ENCODE peak calls at places on chromosomes 7 and 10, in seven cellular contexts. One of them, this sample, is unnamed.

GRCh38 chr10:1360011-1360580 is 303.9 kb downstream of the WDR37 start:
- DNase-seq in thoracic aorta: no peak
- DNase-seq in spleen: no peak
- DNase-seq in body of pancreas: no peak
- DNase-seq in RWPE1: no peak
- DNase-seq in right lobe of liver: no peak
- DNase-seq in suprapubic skin: peak
- DNase-seq in this sample: no peak

GRCh38 chr10:130809181-130809580 is 502.3 kb downstream of the TCERG1L start:
- DNase-seq in thoracic aorta: no peak
- DNase-seq in spleen: no peak
- DNase-seq in body of pancreas: no peak
- DNase-seq in RWPE1: no peak
- DNase-seq in right lobe of liver: no peak
- DNase-seq in suprapubic skin: peak
- DNase-seq in this sample: no peak

GRCh38 chr10:24344279-24344678 is 135.3 kb downstream of the KIAA1217 start:
- DNase-seq in thoracic aorta: no peak
- DNase-seq in spleen: no peak
- DNase-seq in body of pancreas: peak
- DNase-seq in RWPE1: peak
- DNase-seq in right lobe of liver: no peak
- DNase-seq in suprapubic skin: no peak
- DNase-seq in this sample: peak

GRCh38 chr7:23490357-23491131 is 20.3 kb upstream of the IGF2BP3 start:
- DNase-seq in thoracic aorta: no peak
- DNase-seq in spleen: peak
- DNase-seq in body of pancreas: peak
- DNase-seq in RWPE1: no peak
- DNase-seq in right lobe of liver: peak
- DNase-seq in suprapubic skin: no peak
- DNase-seq in this sample: no peak

GRCh38 chr7:7395785-7396184 is 139.9 kb downstream of the COL28A1 start:
- DNase-seq in thoracic aorta: no peak
- DNase-seq in spleen: no peak
- DNase-seq in body of pancreas: no peak
- DNase-seq in RWPE1: no peak
- DNase-seq in right lobe of liver: no peak
- DNase-seq in suprapubic skin: no peak
- DNase-seq in this sample: no peak

GRCh38 chr7:39987641-39988347 is 37.7 kb downstream of the CDK13 start:
- DNase-seq in thoracic aorta: no peak
- DNase-seq in spleen: no peak
- DNase-seq in body of pancreas: no peak
- DNase-seq in RWPE1: no peak
- DNase-seq in right lobe of liver: no peak
- DNase-seq in suprapubic skin: no peak
- DNase-seq in this sample: no peak

GRCh38 chr10:22437620-22438588 is 92.6 kb downstream of the SPAG6 start:
- DNase-seq in thoracic aorta: no peak
- DNase-seq in spleen: no peak
- DNase-seq in body of pancreas: no peak
- DNase-seq in RWPE1: peak
- DNase-seq in right lobe of liver: no peak
- DNase-seq in suprapubic skin: no peak
- DNase-seq in this sample: no peak

GRCh38 chr10:110326351-110327032 is 21.8 kb upstream of the SMNDC1 start:
- DNase-seq in thoracic aorta: no peak
- DNase-seq in spleen: no peak
- DNase-seq in body of pancreas: no peak
- DNase-seq in RWPE1: no peak
- DNase-seq in right lobe of liver: no peak
- DNase-seq in suprapubic skin: no peak
- DNase-seq in this sample: peak

GRCh38 chr10:73992899-73993788 is 4.8 kb upstream of the VCL start:
- DNase-seq in thoracic aorta: no peak
- DNase-seq in spleen: no peak
- DNase-seq in body of pancreas: no peak
- DNase-seq in RWPE1: no peak
- DNase-seq in right lobe of liver: no peak
- DNase-seq in suprapubic skin: no peak
- DNase-seq in this sample: peak

GRCh38 chr10:60032723-60033122 is 126.4 kb upstream of the CCDC6 start:
- DNase-seq in thoracic aorta: peak
- DNase-seq in spleen: no peak
- DNase-seq in body of pancreas: peak
- DNase-seq in RWPE1: peak
- DNase-seq in right lobe of liver: no peak
- DNase-seq in suprapubic skin: no peak
- DNase-seq in this sample: peak

GRCh38 chr10:1581189-1581588 is 156.1 kb downstream of the ADARB2 start:
- DNase-seq in thoracic aorta: no peak
- DNase-seq in spleen: no peak
- DNase-seq in body of pancreas: no peak
- DNase-seq in RWPE1: no peak
- DNase-seq in right lobe of liver: no peak
- DNase-seq in suprapubic skin: no peak
- DNase-seq in this sample: no peak

GRCh38 chr7:100475549-100475948 is 3.5 kb downstream of the TSC22D4 start:
- DNase-seq in thoracic aorta: no peak
- DNase-seq in spleen: peak
- DNase-seq in body of pancreas: no peak
- DNase-seq in RWPE1: no peak
- DNase-seq in right lobe of liver: no peak
- DNase-seq in suprapubic skin: no peak
- DNase-seq in this sample: no peak

GRCh38 chr7:2510909-2511768 is 8.4 kb upstream of the LFNG start:
- DNase-seq in thoracic aorta: no peak
- DNase-seq in spleen: peak
- DNase-seq in body of pancreas: peak
- DNase-seq in RWPE1: no peak
- DNase-seq in right lobe of liver: no peak
- DNase-seq in suprapubic skin: no peak
- DNase-seq in this sample: no peak

GRCh38 chr7:116218747-116219146 is 8.4 kb downstream of the TES start:
- DNase-seq in thoracic aorta: no peak
- DNase-seq in spleen: no peak
- DNase-seq in body of pancreas: no peak
- DNase-seq in RWPE1: no peak
- DNase-seq in right lobe of liver: no peak
- DNase-seq in suprapubic skin: no peak
- DNase-seq in this sample: no peak

GRCh38 chr10:14211617-14212016 is 119.1 kb downstream of the FRMD4A start:
- DNase-seq in thoracic aorta: no peak
- DNase-seq in spleen: no peak
- DNase-seq in body of pancreas: no peak
- DNase-seq in RWPE1: no peak
- DNase-seq in right lobe of liver: no peak
- DNase-seq in suprapubic skin: no peak
- DNase-seq in this sample: no peak

GRCh38 chr10:77643795-77644468 is 6.3 kb upstream of the KCNMA1 start:
- DNase-seq in thoracic aorta: no peak
- DNase-seq in spleen: no peak
- DNase-seq in body of pancreas: peak
- DNase-seq in RWPE1: peak
- DNase-seq in right lobe of liver: no peak
- DNase-seq in suprapubic skin: no peak
- DNase-seq in this sample: peak

GRCh38 chr7:106033735-106034134 is 70.7 kb downstream of the CDHR3 start:
- DNase-seq in thoracic aorta: no peak
- DNase-seq in spleen: no peak
- DNase-seq in body of pancreas: no peak
- DNase-seq in RWPE1: no peak
- DNase-seq in right lobe of liver: no peak
- DNase-seq in suprapubic skin: no peak
- DNase-seq in this sample: no peak

GRCh38 chr7:42672339-42672990 is 239.4 kb downstream of the C7orf25 start:
- DNase-seq in thoracic aorta: no peak
- DNase-seq in spleen: no peak
- DNase-seq in body of pancreas: no peak
- DNase-seq in RWPE1: no peak
- DNase-seq in right lobe of liver: no peak
- DNase-seq in suprapubic skin: no peak
- DNase-seq in this sample: peak

GRCh38 chr7:104299323-104299722 is 29.1 kb upstream of the LHFPL3 start:
- DNase-seq in thoracic aorta: no peak
- DNase-seq in spleen: no peak
- DNase-seq in body of pancreas: no peak
- DNase-seq in RWPE1: no peak
- DNase-seq in right lobe of liver: no peak
- DNase-seq in suprapubic skin: no peak
- DNase-seq in this sample: no peak

GRCh38 chr7:107503667-107504066 is 33.8 kb downstream of the GPR22 start:
- DNase-seq in thoracic aorta: no peak
- DNase-seq in spleen: no peak
- DNase-seq in body of pancreas: no peak
- DNase-seq in RWPE1: no peak
- DNase-seq in right lobe of liver: no peak
- DNase-seq in suprapubic skin: no peak
- DNase-seq in this sample: no peak

GRCh38 chr10:127094984-127095383 is 101.4 kb downstream of the INSYN2A start:
- DNase-seq in thoracic aorta: no peak
- DNase-seq in spleen: no peak
- DNase-seq in body of pancreas: no peak
- DNase-seq in RWPE1: no peak
- DNase-seq in right lobe of liver: no peak
- DNase-seq in suprapubic skin: no peak
- DNase-seq in this sample: no peak

GRCh38 chr7:117597755-117598154 is 117.9 kb downstream of the CFTR start:
- DNase-seq in thoracic aorta: no peak
- DNase-seq in spleen: no peak
- DNase-seq in body of pancreas: no peak
- DNase-seq in RWPE1: no peak
- DNase-seq in right lobe of liver: no peak
- DNase-seq in suprapubic skin: no peak
- DNase-seq in this sample: no peak

GRCh38 chr10:29067161-29067560 is 221.7 kb upstream of the LYZL1 start:
- DNase-seq in thoracic aorta: no peak
- DNase-seq in spleen: no peak
- DNase-seq in body of pancreas: no peak
- DNase-seq in RWPE1: peak
- DNase-seq in right lobe of liver: no peak
- DNase-seq in suprapubic skin: no peak
- DNase-seq in this sample: peak

GRCh38 chr7:157782041-157782440 is 445.2 kb downstream of the DNAJB6 start:
- DNase-seq in thoracic aorta: no peak
- DNase-seq in spleen: no peak
- DNase-seq in body of pancreas: no peak
- DNase-seq in RWPE1: no peak
- DNase-seq in right lobe of liver: peak
- DNase-seq in suprapubic skin: no peak
- DNase-seq in this sample: no peak

GRCh38 chr10:75572478-75572877 is 141.1 kb downstream of the LRMDA start:
- DNase-seq in thoracic aorta: no peak
- DNase-seq in spleen: no peak
- DNase-seq in body of pancreas: no peak
- DNase-seq in RWPE1: no peak
- DNase-seq in right lobe of liver: no peak
- DNase-seq in suprapubic skin: no peak
- DNase-seq in this sample: no peak

GRCh38 chr10:75575940-75576339 is 144.5 kb downstream of the LRMDA start:
- DNase-seq in thoracic aorta: no peak
- DNase-seq in spleen: no peak
- DNase-seq in body of pancreas: no peak
- DNase-seq in RWPE1: no peak
- DNase-seq in right lobe of liver: no peak
- DNase-seq in suprapubic skin: no peak
- DNase-seq in this sample: no peak
- H3K27ac ChIP-seq in thoracic aorta: no peak
- H3K27ac ChIP-seq in spleen: no peak
- H3K27ac ChIP-seq in body of pancreas: no peak
- H3K27ac ChIP-seq in RWPE1: no peak
- H3K27ac ChIP-seq in right lobe of liver: no peak
- H3K27ac ChIP-seq in suprapubic skin: no peak
- H3K27ac ChIP-seq in this sample: no peak

DNA sequence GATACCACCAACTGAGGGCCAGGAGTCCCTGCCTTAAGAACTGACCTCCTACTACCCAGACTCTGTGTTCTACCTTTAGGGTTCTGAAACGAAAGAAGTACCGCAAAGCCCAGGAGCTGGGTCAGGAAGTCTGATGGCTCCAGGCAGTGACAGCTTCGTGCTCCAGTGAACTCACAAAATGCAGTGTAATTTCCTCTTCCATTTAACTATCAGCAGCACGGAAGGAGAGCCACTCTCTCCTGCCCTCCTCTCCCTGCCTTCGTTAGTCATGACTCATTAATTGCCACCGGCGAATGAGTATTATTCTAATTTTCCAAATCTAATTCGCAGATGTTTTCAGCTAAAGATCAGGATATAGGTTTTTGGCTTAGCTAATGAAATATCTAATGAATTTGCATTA is 1261.9 kb downstream of the TYW1 start:
- DNase-seq in thoracic aorta: no peak
- DNase-seq in spleen: no peak
- DNase-seq in body of pancreas: no peak
- DNase-seq in RWPE1: no peak
- DNase-seq in right lobe of liver: no peak
- DNase-seq in suprapubic skin: no peak
- DNase-seq in this sample: no peak
- H3K27ac ChIP-seq in thoracic aorta: no peak
- H3K27ac ChIP-seq in spleen: no peak
- H3K27ac ChIP-seq in body of pancreas: no peak
- H3K27ac ChIP-seq in RWPE1: no peak
- H3K27ac ChIP-seq in right lobe of liver: no peak
- H3K27ac ChIP-seq in suprapubic skin: no peak
- H3K27ac ChIP-seq in this sample: no peak

GRCh38 chr10:75469018-75469616 is 37.7 kb downstream of the LRMDA start:
- DNase-seq in thoracic aorta: peak
- DNase-seq in spleen: no peak
- DNase-seq in body of pancreas: peak
- DNase-seq in RWPE1: peak
- DNase-seq in right lobe of liver: no peak
- DNase-seq in suprapubic skin: no peak
- DNase-seq in this sample: peak

GRCh38 chr10:75466886-75467285 is 35.5 kb downstream of the LRMDA start:
- DNase-seq in thoracic aorta: no peak
- DNase-seq in spleen: no peak
- DNase-seq in body of pancreas: no peak
- DNase-seq in RWPE1: peak
- DNase-seq in right lobe of liver: no peak
- DNase-seq in suprapubic skin: no peak
- DNase-seq in this sample: peak

GRCh38 chr10:75466016-75466415 is 34.6 kb downstream of the LRMDA start:
- DNase-seq in thoracic aorta: no peak
- DNase-seq in spleen: no peak
- DNase-seq in body of pancreas: no peak
- DNase-seq in RWPE1: no peak
- DNase-seq in right lobe of liver: no peak
- DNase-seq in suprapubic skin: no peak
- DNase-seq in this sample: no peak

GRCh38 chr10:75470901-75471300 is 39.5 kb downstream of the LRMDA start:
- DNase-seq in thoracic aorta: no peak
- DNase-seq in spleen: no peak
- DNase-seq in body of pancreas: no peak
- DNase-seq in RWPE1: no peak
- DNase-seq in right lobe of liver: no peak
- DNase-seq in suprapubic skin: no peak
- DNase-seq in this sample: no peak

GRCh38 chr10:75468612-75469011 is 37.2 kb downstream of the LRMDA start:
- DNase-seq in thoracic aorta: no peak
- DNase-seq in spleen: no peak
- DNase-seq in body of pancreas: no peak
- DNase-seq in RWPE1: no peak
- DNase-seq in right lobe of liver: no peak
- DNase-seq in suprapubic skin: no peak
- DNase-seq in this sample: no peak
- H3K27ac ChIP-seq in thoracic aorta: no peak
- H3K27ac ChIP-seq in spleen: no peak
- H3K27ac ChIP-seq in body of pancreas: no peak
- H3K27ac ChIP-seq in RWPE1: peak
- H3K27ac ChIP-seq in right lobe of liver: no peak
- H3K27ac ChIP-seq in suprapubic skin: peak
- H3K27ac ChIP-seq in this sample: peak

GRCh38 chr10:79335094-79335469 is 12.2 kb upstream of the PPIF start:
- DNase-seq in thoracic aorta: no peak
- DNase-seq in spleen: no peak
- DNase-seq in body of pancreas: no peak
- DNase-seq in RWPE1: no peak
- DNase-seq in right lobe of liver: no peak
- DNase-seq in suprapubic skin: no peak
- DNase-seq in this sample: no peak
- H3K27ac ChIP-seq in thoracic aorta: no peak
- H3K27ac ChIP-seq in spleen: no peak
- H3K27ac ChIP-seq in body of pancreas: no peak
- H3K27ac ChIP-seq in RWPE1: no peak
- H3K27ac ChIP-seq in right lobe of liver: peak
- H3K27ac ChIP-seq in suprapubic skin: no peak
- H3K27ac ChIP-seq in this sample: no peak